ENCODE peak calls at places on chromosomes 5 and 9, in seven cellular contexts. One of them, this sample, is unnamed.

GRCh38 chr9:1273859-1274258 is 223.7 kb downstream of the DMRT2 start:
- DNase-seq in activated naive CD8-positive, alpha-beta T cell treated with anti-CD3 and anti-CD28 coated beads for 36 hours: no peak
- DNase-seq in effector memory CD8-positive, alpha-beta T cell: no peak
- DNase-seq in naive thymus-derived CD8-positive, alpha-beta T cell: no peak
- DNase-seq in hippocampal formation: no peak
- DNase-seq in CD8-positive, alpha-beta memory T cell: no peak
- DNase-seq in fibroblast of the conjunctiva: no peak
- DNase-seq in this sample: no peak

GRCh38 chr5:168017313-168017712 is 274.1 kb upstream of the WWC1 start:
- DNase-seq in activated naive CD8-positive, alpha-beta T cell treated with anti-CD3 and anti-CD28 coated beads for 36 hours: no peak
- DNase-seq in effector memory CD8-positive, alpha-beta T cell: no peak
- DNase-seq in naive thymus-derived CD8-positive, alpha-beta T cell: no peak
- DNase-seq in hippocampal formation: no peak
- DNase-seq in CD8-positive, alpha-beta memory T cell: no peak
- DNase-seq in fibroblast of the conjunctiva: no peak
- DNase-seq in this sample: no peak

GRCh38 chr5:151081426-151082273 is 816 bp upstream of the TNIP1 start:
- DNase-seq in activated naive CD8-positive, alpha-beta T cell treated with anti-CD3 and anti-CD28 coated beads for 36 hours: no peak
- DNase-seq in effector memory CD8-positive, alpha-beta T cell: no peak
- DNase-seq in naive thymus-derived CD8-positive, alpha-beta T cell: no peak
- DNase-seq in hippocampal formation: peak; percentile 59
- DNase-seq in CD8-positive, alpha-beta memory T cell: no peak
- DNase-seq in fibroblast of the conjunctiva: no peak
- DNase-seq in this sample: no peak

GRCh38 chr9:123761905-123762605 is 167.9 kb downstream of the DENND1A start:
- DNase-seq in activated naive CD8-positive, alpha-beta T cell treated with anti-CD3 and anti-CD28 coated beads for 36 hours: no peak
- DNase-seq in effector memory CD8-positive, alpha-beta T cell: no peak
- DNase-seq in naive thymus-derived CD8-positive, alpha-beta T cell: no peak
- DNase-seq in hippocampal formation: no peak
- DNase-seq in CD8-positive, alpha-beta memory T cell: no peak
- DNase-seq in fibroblast of the conjunctiva: no peak
- DNase-seq in this sample: no peak

GRCh38 chr5:2149196-2149541 is 266.4 kb upstream of the IRX4 start:
- DNase-seq in activated naive CD8-positive, alpha-beta T cell treated with anti-CD3 and anti-CD28 coated beads for 36 hours: no peak
- DNase-seq in effector memory CD8-positive, alpha-beta T cell: no peak
- DNase-seq in naive thymus-derived CD8-positive, alpha-beta T cell: no peak
- DNase-seq in hippocampal formation: no peak
- DNase-seq in CD8-positive, alpha-beta memory T cell: no peak
- DNase-seq in fibroblast of the conjunctiva: no peak
- DNase-seq in this sample: no peak

GRCh38 chr9:15157371-15157770 is 149.6 kb downstream of the TTC39B start:
- DNase-seq in activated naive CD8-positive, alpha-beta T cell treated with anti-CD3 and anti-CD28 coated beads for 36 hours: no peak
- DNase-seq in effector memory CD8-positive, alpha-beta T cell: no peak
- DNase-seq in naive thymus-derived CD8-positive, alpha-beta T cell: no peak
- DNase-seq in hippocampal formation: no peak
- DNase-seq in CD8-positive, alpha-beta memory T cell: no peak
- DNase-seq in fibroblast of the conjunctiva: no peak
- DNase-seq in this sample: no peak

GRCh38 chr5:76990899-76991475 is 38.1 kb downstream of the CRHBP start:
- DNase-seq in activated naive CD8-positive, alpha-beta T cell treated with anti-CD3 and anti-CD28 coated beads for 36 hours: no peak
- DNase-seq in effector memory CD8-positive, alpha-beta T cell: no peak
- DNase-seq in naive thymus-derived CD8-positive, alpha-beta T cell: no peak
- DNase-seq in hippocampal formation: no peak
- DNase-seq in CD8-positive, alpha-beta memory T cell: no peak
- DNase-seq in fibroblast of the conjunctiva: no peak
- DNase-seq in this sample: no peak

GRCh38 chr5:162174358-162174757 is 106.8 kb downstream of the GABRG2 start:
- DNase-seq in activated naive CD8-positive, alpha-beta T cell treated with anti-CD3 and anti-CD28 coated beads for 36 hours: no peak
- DNase-seq in effector memory CD8-positive, alpha-beta T cell: no peak
- DNase-seq in naive thymus-derived CD8-positive, alpha-beta T cell: no peak
- DNase-seq in hippocampal formation: no peak
- DNase-seq in CD8-positive, alpha-beta memory T cell: no peak
- DNase-seq in fibroblast of the conjunctiva: no peak
- DNase-seq in this sample: no peak

GRCh38 chr9:130847306-130848217 is 12.5 kb downstream of the ABL1 start:
- DNase-seq in activated naive CD8-positive, alpha-beta T cell treated with anti-CD3 and anti-CD28 coated beads for 36 hours: no peak
- DNase-seq in effector memory CD8-positive, alpha-beta T cell: no peak
- DNase-seq in naive thymus-derived CD8-positive, alpha-beta T cell: no peak
- DNase-seq in hippocampal formation: no peak
- DNase-seq in CD8-positive, alpha-beta memory T cell: no peak
- DNase-seq in fibroblast of the conjunctiva: peak; percentile 99
- DNase-seq in this sample: peak; percentile 36

GRCh38 chr5:55303238-55303690 is 4.2 kb downstream of the DHX29 start:
- DNase-seq in activated naive CD8-positive, alpha-beta T cell treated with anti-CD3 and anti-CD28 coated beads for 36 hours: no peak
- DNase-seq in effector memory CD8-positive, alpha-beta T cell: no peak
- DNase-seq in naive thymus-derived CD8-positive, alpha-beta T cell: no peak
- DNase-seq in hippocampal formation: no peak
- DNase-seq in CD8-positive, alpha-beta memory T cell: no peak
- DNase-seq in fibroblast of the conjunctiva: peak; percentile 59
- DNase-seq in this sample: no peak

GRCh38 chr5:120298981-120299380 is 165.1 kb upstream of the PRR16 start:
- DNase-seq in activated naive CD8-positive, alpha-beta T cell treated with anti-CD3 and anti-CD28 coated beads for 36 hours: no peak
- DNase-seq in effector memory CD8-positive, alpha-beta T cell: no peak
- DNase-seq in naive thymus-derived CD8-positive, alpha-beta T cell: no peak
- DNase-seq in hippocampal formation: no peak
- DNase-seq in CD8-positive, alpha-beta memory T cell: no peak
- DNase-seq in fibroblast of the conjunctiva: no peak
- DNase-seq in this sample: no peak

GRCh38 chr9:131421691-131422090 is 27.8 kb downstream of the PRRC2B start:
- DNase-seq in activated naive CD8-positive, alpha-beta T cell treated with anti-CD3 and anti-CD28 coated beads for 36 hours: no peak
- DNase-seq in effector memory CD8-positive, alpha-beta T cell: no peak
- DNase-seq in naive thymus-derived CD8-positive, alpha-beta T cell: no peak
- DNase-seq in hippocampal formation: no peak
- DNase-seq in CD8-positive, alpha-beta memory T cell: no peak
- DNase-seq in fibroblast of the conjunctiva: no peak
- DNase-seq in this sample: no peak

GRCh38 chr9:24590432-24590831 is 44.7 kb upstream of the IZUMO3 start:
- DNase-seq in activated naive CD8-positive, alpha-beta T cell treated with anti-CD3 and anti-CD28 coated beads for 36 hours: no peak
- DNase-seq in effector memory CD8-positive, alpha-beta T cell: no peak
- DNase-seq in naive thymus-derived CD8-positive, alpha-beta T cell: no peak
- DNase-seq in hippocampal formation: no peak
- DNase-seq in CD8-positive, alpha-beta memory T cell: no peak
- DNase-seq in fibroblast of the conjunctiva: no peak
- DNase-seq in this sample: no peak

GRCh38 chr5:2759696-2760461 is 8.4 kb upstream of the IRX2 start:
- DNase-seq in activated naive CD8-positive, alpha-beta T cell treated with anti-CD3 and anti-CD28 coated beads for 36 hours: no peak
- DNase-seq in effector memory CD8-positive, alpha-beta T cell: no peak
- DNase-seq in naive thymus-derived CD8-positive, alpha-beta T cell: no peak
- DNase-seq in hippocampal formation: no peak
- DNase-seq in CD8-positive, alpha-beta memory T cell: no peak
- DNase-seq in fibroblast of the conjunctiva: no peak
- DNase-seq in this sample: no peak

GRCh38 chr5:147037517-147038205 is 159.1 kb upstream of the PPP2R2B start:
- DNase-seq in activated naive CD8-positive, alpha-beta T cell treated with anti-CD3 and anti-CD28 coated beads for 36 hours: no peak
- DNase-seq in effector memory CD8-positive, alpha-beta T cell: no peak
- DNase-seq in naive thymus-derived CD8-positive, alpha-beta T cell: no peak
- DNase-seq in hippocampal formation: no peak
- DNase-seq in CD8-positive, alpha-beta memory T cell: no peak
- DNase-seq in fibroblast of the conjunctiva: peak; percentile 20
- DNase-seq in this sample: no peak

GRCh38 chr9:136304456-136304855 is 562 bp upstream of the CCDC187 start:
- DNase-seq in activated naive CD8-positive, alpha-beta T cell treated with anti-CD3 and anti-CD28 coated beads for 36 hours: no peak
- DNase-seq in effector memory CD8-positive, alpha-beta T cell: no peak
- DNase-seq in naive thymus-derived CD8-positive, alpha-beta T cell: no peak
- DNase-seq in hippocampal formation: no peak
- DNase-seq in CD8-positive, alpha-beta memory T cell: no peak
- DNase-seq in fibroblast of the conjunctiva: no peak
- DNase-seq in this sample: no peak

GRCh38 chr9:116674210-116674980 is 12.7 kb upstream of the TRIM32 start:
- DNase-seq in activated naive CD8-positive, alpha-beta T cell treated with anti-CD3 and anti-CD28 coated beads for 36 hours: no peak
- DNase-seq in effector memory CD8-positive, alpha-beta T cell: no peak
- DNase-seq in naive thymus-derived CD8-positive, alpha-beta T cell: no peak
- DNase-seq in hippocampal formation: no peak
- DNase-seq in CD8-positive, alpha-beta memory T cell: no peak
- DNase-seq in fibroblast of the conjunctiva: no peak
- DNase-seq in this sample: no peak

GRCh38 chr9:2638871-2639673 is 17.5 kb downstream of the VLDLR start:
- DNase-seq in activated naive CD8-positive, alpha-beta T cell treated with anti-CD3 and anti-CD28 coated beads for 36 hours: no peak
- DNase-seq in effector memory CD8-positive, alpha-beta T cell: no peak
- DNase-seq in naive thymus-derived CD8-positive, alpha-beta T cell: no peak
- DNase-seq in hippocampal formation: no peak
- DNase-seq in CD8-positive, alpha-beta memory T cell: no peak
- DNase-seq in fibroblast of the conjunctiva: no peak
- DNase-seq in this sample: no peak

GRCh38 chr9:120563044-120563443 is 16.9 kb downstream of the CDK5RAP2 start:
- DNase-seq in activated naive CD8-positive, alpha-beta T cell treated with anti-CD3 and anti-CD28 coated beads for 36 hours: no peak
- DNase-seq in effector memory CD8-positive, alpha-beta T cell: no peak
- DNase-seq in naive thymus-derived CD8-positive, alpha-beta T cell: no peak
- DNase-seq in hippocampal formation: no peak
- DNase-seq in CD8-positive, alpha-beta memory T cell: no peak
- DNase-seq in fibroblast of the conjunctiva: no peak
- DNase-seq in this sample: no peak

GRCh38 chr5:58107704-58108103 is 352.2 kb downstream of the PLK2 start:
- DNase-seq in activated naive CD8-positive, alpha-beta T cell treated with anti-CD3 and anti-CD28 coated beads for 36 hours: no peak
- DNase-seq in effector memory CD8-positive, alpha-beta T cell: no peak
- DNase-seq in naive thymus-derived CD8-positive, alpha-beta T cell: no peak
- DNase-seq in hippocampal formation: no peak
- DNase-seq in CD8-positive, alpha-beta memory T cell: no peak
- DNase-seq in fibroblast of the conjunctiva: no peak
- DNase-seq in this sample: no peak

GRCh38 chr9:94948567-94949235 is 222.2 kb downstream of the AOPEP start:
- DNase-seq in activated naive CD8-positive, alpha-beta T cell treated with anti-CD3 and anti-CD28 coated beads for 36 hours: no peak
- DNase-seq in effector memory CD8-positive, alpha-beta T cell: no peak
- DNase-seq in naive thymus-derived CD8-positive, alpha-beta T cell: no peak
- DNase-seq in hippocampal formation: peak; percentile 85
- DNase-seq in CD8-positive, alpha-beta memory T cell: no peak
- DNase-seq in fibroblast of the conjunctiva: no peak
- DNase-seq in this sample: no peak

GRCh38 chr9:112890106-112891081 is at the start of gene SLC46A2:
- DNase-seq in activated naive CD8-positive, alpha-beta T cell treated with anti-CD3 and anti-CD28 coated beads for 36 hours: no peak
- DNase-seq in effector memory CD8-positive, alpha-beta T cell: no peak
- DNase-seq in naive thymus-derived CD8-positive, alpha-beta T cell: no peak
- DNase-seq in hippocampal formation: no peak
- DNase-seq in CD8-positive, alpha-beta memory T cell: no peak
- DNase-seq in fibroblast of the conjunctiva: no peak
- DNase-seq in this sample: no peak

GRCh38 chr5:107431998-107432397 is 238.7 kb downstream of the EFNA5 start:
- DNase-seq in activated naive CD8-positive, alpha-beta T cell treated with anti-CD3 and anti-CD28 coated beads for 36 hours: no peak
- DNase-seq in effector memory CD8-positive, alpha-beta T cell: no peak
- DNase-seq in naive thymus-derived CD8-positive, alpha-beta T cell: no peak
- DNase-seq in hippocampal formation: no peak
- DNase-seq in CD8-positive, alpha-beta memory T cell: no peak
- DNase-seq in fibroblast of the conjunctiva: no peak
- DNase-seq in this sample: no peak

GRCh38 chr9:122394265-122395242 is 23.7 kb downstream of the PTGS1 start:
- DNase-seq in activated naive CD8-positive, alpha-beta T cell treated with anti-CD3 and anti-CD28 coated beads for 36 hours: no peak
- DNase-seq in effector memory CD8-positive, alpha-beta T cell: no peak
- DNase-seq in naive thymus-derived CD8-positive, alpha-beta T cell: no peak
- DNase-seq in hippocampal formation: no peak
- DNase-seq in CD8-positive, alpha-beta memory T cell: no peak
- DNase-seq in fibroblast of the conjunctiva: peak; percentile 68
- DNase-seq in this sample: no peak

GRCh38 chr5:158701406-158702177 is 398.1 kb downstream of the EBF1 start:
- DNase-seq in activated naive CD8-positive, alpha-beta T cell treated with anti-CD3 and anti-CD28 coated beads for 36 hours: no peak
- DNase-seq in effector memory CD8-positive, alpha-beta T cell: no peak
- DNase-seq in naive thymus-derived CD8-positive, alpha-beta T cell: no peak
- DNase-seq in hippocampal formation: no peak
- DNase-seq in CD8-positive, alpha-beta memory T cell: no peak
- DNase-seq in fibroblast of the conjunctiva: peak; percentile 68
- DNase-seq in this sample: no peak

GRCh38 chr5:127705120-127705892 is 2.1 kb downstream of the CCDC192 start:
- DNase-seq in activated naive CD8-positive, alpha-beta T cell treated with anti-CD3 and anti-CD28 coated beads for 36 hours: no peak
- DNase-seq in effector memory CD8-positive, alpha-beta T cell: no peak
- DNase-seq in naive thymus-derived CD8-positive, alpha-beta T cell: no peak
- DNase-seq in hippocampal formation: no peak
- DNase-seq in CD8-positive, alpha-beta memory T cell: no peak
- DNase-seq in fibroblast of the conjunctiva: peak; percentile 88
- DNase-seq in this sample: no peak

GRCh38 chr5:80238778-80239679 is 16.8 kb downstream of the SERINC5 start:
- DNase-seq in activated naive CD8-positive, alpha-beta T cell treated with anti-CD3 and anti-CD28 coated beads for 36 hours: no peak
- DNase-seq in effector memory CD8-positive, alpha-beta T cell: no peak
- DNase-seq in naive thymus-derived CD8-positive, alpha-beta T cell: no peak
- DNase-seq in hippocampal formation: peak; percentile 77
- DNase-seq in CD8-positive, alpha-beta memory T cell: no peak
- DNase-seq in fibroblast of the conjunctiva: no peak
- DNase-seq in this sample: peak; percentile 81

GRCh38 chr5:123359866-123360569 is 63.2 kb downstream of the CEP120 start:
- DNase-seq in activated naive CD8-positive, alpha-beta T cell treated with anti-CD3 and anti-CD28 coated beads for 36 hours: no peak
- DNase-seq in effector memory CD8-positive, alpha-beta T cell: no peak
- DNase-seq in naive thymus-derived CD8-positive, alpha-beta T cell: no peak
- DNase-seq in hippocampal formation: no peak
- DNase-seq in CD8-positive, alpha-beta memory T cell: no peak
- DNase-seq in fibroblast of the conjunctiva: no peak
- DNase-seq in this sample: peak; percentile 10

GRCh38 chr5:149333711-149334443 is 11.4 kb upstream of the GRPEL2 start:
- DNase-seq in activated naive CD8-positive, alpha-beta T cell treated with anti-CD3 and anti-CD28 coated beads for 36 hours: no peak
- DNase-seq in effector memory CD8-positive, alpha-beta T cell: no peak
- DNase-seq in naive thymus-derived CD8-positive, alpha-beta T cell: no peak
- DNase-seq in hippocampal formation: no peak
- DNase-seq in CD8-positive, alpha-beta memory T cell: no peak
- DNase-seq in fibroblast of the conjunctiva: no peak
- DNase-seq in this sample: no peak

GRCh38 chr5:116573617-116574431 is 799 bp downstream of the SEMA6A start:
- DNase-seq in activated naive CD8-positive, alpha-beta T cell treated with anti-CD3 and anti-CD28 coated beads for 36 hours: peak; percentile 7
- DNase-seq in effector memory CD8-positive, alpha-beta T cell: no peak
- DNase-seq in naive thymus-derived CD8-positive, alpha-beta T cell: no peak
- DNase-seq in hippocampal formation: no peak
- DNase-seq in CD8-positive, alpha-beta memory T cell: no peak
- DNase-seq in fibroblast of the conjunctiva: no peak
- DNase-seq in this sample: peak; percentile 50

GRCh38 chr5:14325369-14325768 is 182.2 kb downstream of the TRIO start:
- DNase-seq in activated naive CD8-positive, alpha-beta T cell treated with anti-CD3 and anti-CD28 coated beads for 36 hours: no peak
- DNase-seq in effector memory CD8-positive, alpha-beta T cell: no peak
- DNase-seq in naive thymus-derived CD8-positive, alpha-beta T cell: no peak
- DNase-seq in hippocampal formation: no peak
- DNase-seq in CD8-positive, alpha-beta memory T cell: no peak
- DNase-seq in fibroblast of the conjunctiva: no peak
- DNase-seq in this sample: no peak

GRCh38 chr5:72721844-72722243 is 94.6 kb upstream of the TNPO1 start:
- DNase-seq in activated naive CD8-positive, alpha-beta T cell treated with anti-CD3 and anti-CD28 coated beads for 36 hours: no peak
- DNase-seq in effector memory CD8-positive, alpha-beta T cell: no peak
- DNase-seq in naive thymus-derived CD8-positive, alpha-beta T cell: no peak
- DNase-seq in hippocampal formation: no peak
- DNase-seq in CD8-positive, alpha-beta memory T cell: no peak
- DNase-seq in fibroblast of the conjunctiva: no peak
- DNase-seq in this sample: no peak

GRCh38 chr9:134326754-134327526 is 685 bp downstream of the RXRA start:
- DNase-seq in activated naive CD8-positive, alpha-beta T cell treated with anti-CD3 and anti-CD28 coated beads for 36 hours: no peak
- DNase-seq in effector memory CD8-positive, alpha-beta T cell: no peak
- DNase-seq in naive thymus-derived CD8-positive, alpha-beta T cell: no peak
- DNase-seq in hippocampal formation: no peak
- DNase-seq in CD8-positive, alpha-beta memory T cell: no peak
- DNase-seq in fibroblast of the conjunctiva: no peak
- DNase-seq in this sample: peak; percentile 49